ENCODE peak calls at places on chromosomes 6 and 20, in seven cellular contexts. Q is OCI-LY7, D is GM23338, U is HCT116, W is GM23248, F is MM.1S, N is hepatocyte. R is an unnamed sample. For H3K79me2, the result is how much of the 10 kb centered on the place peaks cover.

GRCh38 chr6:137811121-137811911 is 55.7 kb upstream of the TNFAIP3 start:
- DNase-seq in Q (peak), D (peak), U (peak), W (peak), F (peak), N (peak), R (peak)

GRCh38 chr20:47792021-47792618 is 6.8 kb upstream of the SULF2 start:
- DNase-seq in Q (no peak), D (no peak), U (no peak), W (peak), F (no peak), N (peak), R (peak)

GRCh38 chr6:20328266-20328946 is 73.3 kb upstream of the E2F3 start:
- DNase-seq in Q (no peak), D (peak), U (no peak), W (no peak), F (no peak), N (no peak), R (no peak)

GRCh38 chr20:18279231-18279630 is 9.1 kb upstream of the ZNF133 start:
- DNase-seq in Q (no peak), D (no peak), U (no peak), W (peak), F (no peak), N (no peak), R (peak)

GRCh38 chr6:166278579-166279392 is 29.4 kb downstream of the PRR18 start:
- DNase-seq in Q (no peak), D (no peak), U (no peak), W (no peak), F (no peak), N (no peak), R (no peak)

GRCh38 chr6:132259070-132259469 is 142.2 kb downstream of the MOXD1 start:
- DNase-seq in Q (peak), D (peak), U (no peak), W (peak), F (peak), N (peak), R (peak)

GRCh38 chr6:167651251-167652041 is 175.3 kb upstream of the AFDN start:
- DNase-seq in Q (no peak), D (no peak), U (no peak), W (no peak), F (no peak), N (no peak), R (no peak)

GRCh38 chr20:38242848-38243449 is 17.6 kb downstream of the KIAA1755 start:
- DNase-seq in Q (peak), D (peak), U (peak), W (no peak), F (peak), N (no peak), R (peak)

GRCh38 chr6:34383171-34383631 is 9.3 kb downstream of the NUDT3 start:
- DNase-seq in Q (no peak), D (no peak), U (no peak), W (peak), F (no peak), N (peak), R (no peak)

GRCh38 chr6:168137024-168137423 is 58.0 kb upstream of the FRMD1 start:
- DNase-seq in Q (no peak), D (no peak), U (no peak), W (no peak), F (no peak), N (no peak), R (no peak)

GRCh38 chr6:35495258-35496035 is 1.4 kb downstream of the TEAD3 start:
- DNase-seq in Q (no peak), D (no peak), U (no peak), W (peak), F (no peak), N (no peak), R (no peak)

GRCh38 chr6:108353853-108354252 is 59.0 kb downstream of the AFG1L start:
- DNase-seq in Q (no peak), D (no peak), U (no peak), W (no peak), F (no peak), N (no peak), R (no peak)

GRCh38 chr20:21496452-21496851 is 17.4 kb downstream of the NKX2-2 start:
- DNase-seq in Q (no peak), D (no peak), U (no peak), W (no peak), F (no peak), N (no peak), R (no peak)

GRCh38 chr6:113328886-113329381 is 528.2 kb upstream of the MARCKS start:
- DNase-seq in Q (no peak), D (no peak), U (no peak), W (peak), F (no peak), N (no peak), R (no peak)

GRCh38 chr6:26105842-26106241 is 18.6 kb downstream of the HFE start:
- DNase-seq in Q (no peak), D (no peak), U (no peak), W (peak), F (no peak), N (no peak), R (peak)

GRCh38 chr6:12891595-12891994 is 175.0 kb downstream of the PHACTR1 start:
- DNase-seq in Q (no peak), D (no peak), U (no peak), W (no peak), F (no peak), N (no peak), R (no peak)

GRCh38 chr6:109373762-109374161 is 8.5 kb downstream of the CD164 start:
- DNase-seq in Q (no peak), D (no peak), U (no peak), W (peak), F (no peak), N (no peak), R (no peak)

GRCh38 chr6:78561015-78561414 is 306.3 kb upstream of the IRAK1BP1 start:
- DNase-seq in Q (no peak), D (no peak), U (no peak), W (no peak), F (no peak), N (no peak), R (no peak)

GRCh38 chr6:143064996-143065683 is 4.5 kb downstream of the AIG1 start:
- DNase-seq in Q (no peak), D (no peak), U (no peak), W (peak), F (no peak), N (peak), R (peak)

GRCh38 chr6:139369568-139370046 is 4.8 kb downstream of the CITED2 start:
- DNase-seq in Q (peak), D (peak), U (no peak), W (peak), F (peak), N (peak), R (peak)

GRCh38 chr6:124870611-124871201 is 91.5 kb upstream of the RNF217 start:
- DNase-seq in Q (no peak), D (peak), U (peak), W (peak), F (no peak), N (peak), R (peak)

GRCh38 chr6:144331610-144332009 is 46.5 kb downstream of the UTRN start:
- DNase-seq in Q (no peak), D (peak), U (no peak), W (peak), F (no peak), N (no peak), R (peak)

GRCh38 chr6:128370072-128370471 is 150.3 kb downstream of the PTPRK start:
- DNase-seq in Q (no peak), D (no peak), U (no peak), W (peak), F (no peak), N (no peak), R (peak)

GRCh38 chr6:141133346-141133745 is 999.4 kb upstream of the GJE1 start:
- DNase-seq in Q (no peak), D (no peak), U (no peak), W (no peak), F (no peak), N (no peak), R (no peak)

GRCh38 chr20:64084209-64085152 is at the start of gene LKAAEAR1:
- DNase-seq in Q (no peak), D (peak), U (no peak), W (peak), F (no peak), N (peak), R (no peak)

GRCh38 chr6:120894077-120894476 is 440.2 kb downstream of the TBC1D32 start:
- DNase-seq in Q (no peak), D (no peak), U (no peak), W (no peak), F (no peak), N (no peak), R (no peak)

GRCh38 chr20:46365483-46366215 is 40.8 kb downstream of the ELMO2 start:
- DNase-seq in Q (no peak), D (no peak), U (no peak), W (no peak), F (no peak), N (no peak), R (no peak)

GRCh38 chr6:96975848-96976247 is 51.3 kb downstream of the KLHL32 start:
- DNase-seq in Q (no peak), D (no peak), U (no peak), W (no peak), F (no peak), N (no peak), R (no peak)

GRCh38 chr6:53929340-53930120 is 134.7 kb downstream of the LRRC1 start:
- DNase-seq in Q (no peak), D (no peak), U (peak), W (no peak), F (no peak), N (no peak), R (no peak)

GRCh38 chr6:27374824-27375612 is 13.5 kb upstream of the ZNF391 start:
- DNase-seq in Q (no peak), D (peak), U (peak), W (peak), F (peak), N (peak), R (peak)

GRCh38 chr6:104957301-104958177 is 632 bp downstream of the LIN28B start:
- DNase-seq in Q (no peak), D (peak), U (no peak), W (no peak), F (no peak), N (peak), R (no peak)

GRCh38 chr6:47348316-47348863 is 38.7 kb upstream of the TNFRSF21 start:
- DNase-seq in Q (no peak), D (no peak), U (no peak), W (no peak), F (no peak), N (no peak), R (no peak)

GRCh38 chr6:36781669-36782068 is 57.6 kb downstream of the CPNE5 start:
- DNase-seq in Q (no peak), D (no peak), U (no peak), W (no peak), F (no peak), N (no peak), R (no peak)

GRCh38 chr6:35590622-35591066 is 77.9 kb upstream of the TULP1 start:
- DNase-seq in Q (no peak), D (no peak), U (no peak), W (no peak), F (no peak), N (no peak), R (no peak)

GRCh38 chr6:43729537-43729936 is 40.5 kb upstream of the VEGFA start:
- DNase-seq in Q (no peak), D (no peak), U (no peak), W (no peak), F (no peak), N (no peak), R (no peak)

GRCh38 chr20:44572551-44573500 is 9.6 kb upstream of the PKIG start:
- DNase-seq in Q (peak), D (no peak), U (no peak), W (peak), F (no peak), N (peak), R (peak)

GRCh38 chr20:44571367-44571766 is 11.0 kb upstream of the PKIG start:
- DNase-seq in Q (peak), D (no peak), U (no peak), W (no peak), F (no peak), N (no peak), R (no peak)

GRCh38 chr20:44566811-44567210 is 15.6 kb upstream of the PKIG start:
- DNase-seq in Q (no peak), D (no peak), U (no peak), W (no peak), F (no peak), N (no peak), R (no peak)

GRCh38 chr20:44573501-44573869 is 8.9 kb upstream of the PKIG start:
- DNase-seq in Q (no peak), D (no peak), U (no peak), W (no peak), F (no peak), N (no peak), R (no peak)

DNA sequence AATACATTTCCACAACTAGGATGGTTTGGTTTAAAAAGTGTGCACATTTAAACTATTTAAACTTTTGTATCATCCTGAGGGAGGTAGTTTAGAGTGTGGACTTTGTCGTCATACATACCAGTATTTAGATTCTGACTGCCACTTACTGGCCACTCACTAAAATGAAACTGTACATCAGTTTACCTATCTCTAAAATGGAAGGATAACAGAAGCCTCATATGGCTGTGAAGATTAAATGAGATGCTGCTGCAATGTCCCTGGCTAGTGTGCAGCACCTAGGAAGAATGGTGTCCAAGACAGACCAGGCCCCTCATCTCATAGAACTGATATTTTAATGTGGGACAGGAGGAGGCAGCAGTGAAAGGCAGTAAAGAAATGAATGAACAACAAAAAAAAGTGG is 12.0 kb upstream of the PKIG start:
- DNase-seq in Q (no peak), D (no peak), U (no peak), W (no peak), F (no peak), N (no peak), R (no peak)
- TF ChIP-seq EZH2phosphoT487 in Q (no peak), D (no peak), U (no peak), W (no peak), F (no peak), N (no peak), R (no peak)

DNA sequence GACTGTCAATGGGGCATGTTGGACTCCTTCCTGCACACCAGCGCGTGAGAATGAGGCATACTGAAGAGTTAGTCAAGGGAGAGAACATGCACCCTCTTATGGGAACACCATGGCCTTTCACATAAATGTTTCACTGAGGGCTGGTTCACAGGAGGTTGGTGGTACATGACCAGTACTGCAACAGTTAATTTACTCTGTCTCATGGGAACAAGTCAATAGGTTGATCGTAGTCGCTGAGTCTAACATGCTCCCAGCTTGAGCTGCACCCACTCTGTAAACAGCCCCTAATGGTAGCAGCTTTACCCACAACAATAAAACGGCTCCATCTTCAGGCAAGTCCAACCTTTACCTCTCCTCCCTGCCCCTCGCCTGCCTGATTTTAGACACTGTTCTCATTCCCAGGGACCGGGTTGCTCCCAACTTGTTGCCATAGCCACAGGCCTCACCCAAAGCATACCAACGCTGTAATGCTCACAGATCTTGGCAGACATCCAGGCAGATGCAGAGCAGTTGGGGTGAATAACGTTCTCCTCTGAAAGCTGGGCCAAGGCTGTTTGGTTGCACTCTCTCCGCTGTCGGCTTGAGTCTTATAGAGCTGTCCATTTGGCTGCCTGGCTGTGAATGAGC is 111.3 kb downstream of the LY86 start:
- DNase-seq in Q (no peak), D (peak), U (peak), W (peak), F (no peak), N (peak), R (peak)
- H3K79me2 ChIP-seq in Q (under half), D (under half), U (under half), W (under half), F (under half), N (under half), R (under half)

GRCh38 chr6:125986956-125987617 is 747 bp downstream of the TRMT11 start:
- DNase-seq in Q (peak), D (peak), U (peak), W (peak), F (peak), N (peak), R (peak)
- TF ChIP-seq EZH2phosphoT487 in Q (no peak), D (no peak), U (no peak), W (no peak), F (no peak), N (no peak), R (no peak)

GRCh38 chr20:2108498-2108897 is 6.9 kb downstream of the STK35 start:
- DNase-seq in Q (no peak), D (no peak), U (no peak), W (no peak), F (no peak), N (no peak), R (no peak)
- H3K79me2 ChIP-seq in Q (half or more), D (half or more), U (half or more), W (half or more), F (half or more), N (half or more), R (half or more)

DNA sequence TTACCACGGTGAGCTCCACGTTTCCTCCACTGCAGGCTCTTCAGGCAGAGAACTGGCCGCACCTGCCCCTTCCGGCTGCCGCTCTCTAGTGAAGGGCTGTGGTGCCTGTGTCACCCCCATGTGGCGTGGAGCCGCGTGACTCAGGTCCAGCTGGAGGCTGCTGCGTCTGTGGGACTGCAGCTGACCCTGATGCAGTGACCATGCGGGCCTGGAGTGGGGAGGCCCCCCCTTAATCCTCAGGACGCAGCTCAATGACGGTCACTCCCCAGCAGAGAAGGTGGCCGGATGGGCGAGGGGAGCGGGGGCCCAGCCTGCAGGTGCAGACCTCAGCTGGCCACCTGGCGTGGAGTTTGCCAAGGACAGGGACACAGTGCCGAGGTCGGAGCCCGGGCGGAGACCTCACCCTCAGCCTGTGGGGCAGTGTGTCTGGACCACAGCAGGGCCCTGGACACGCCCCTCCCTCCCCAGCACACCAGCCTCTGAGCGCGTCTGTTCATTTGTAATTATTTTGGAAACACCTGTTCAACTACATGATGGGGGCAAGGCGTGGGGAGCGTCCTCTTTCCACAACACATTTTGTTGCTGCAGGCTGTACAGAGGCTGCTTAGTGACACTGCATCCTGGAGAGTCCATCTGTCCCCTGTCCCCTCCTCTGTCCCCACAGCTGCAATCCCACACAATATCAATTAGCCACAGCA is 10.7 kb downstream of the BHLHE23 start:
- DNase-seq in Q (no peak), D (no peak), U (no peak), W (no peak), F (no peak), N (no peak), R (no peak)
- TF ChIP-seq EZH2phosphoT487 in Q (no peak), D (no peak), U (no peak), W (no peak), F (no peak), N (no peak), R (no peak)

DNA sequence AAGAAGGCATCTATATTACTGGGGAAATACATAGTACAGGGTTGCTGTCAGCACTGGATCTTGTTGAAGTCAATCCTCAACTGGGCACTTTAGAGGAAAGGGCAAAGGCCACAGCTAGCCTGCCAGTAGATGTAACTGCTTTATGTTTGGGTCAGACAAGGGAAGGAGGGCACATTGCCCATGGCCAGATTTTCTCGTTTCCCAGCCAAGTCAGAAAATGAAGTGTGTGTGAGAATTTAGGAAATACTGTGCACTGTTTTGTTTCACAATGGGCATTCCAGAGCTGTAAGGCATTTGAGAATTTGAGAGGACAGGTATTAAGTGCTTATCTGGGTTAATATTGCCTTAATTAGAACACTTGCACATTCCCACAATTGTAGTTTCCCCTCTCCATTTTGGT is 183.9 kb upstream of the MCHR2 start:
- DNase-seq in Q (no peak), D (no peak), U (no peak), W (peak), F (no peak), N (no peak), R (no peak)
- H3K79me2 ChIP-seq in Q (under half), D (under half), U (under half), W (under half), F (under half), N (under half), R (under half)

GRCh38 chr20:24488800-24489175 is 19.4 kb downstream of the SYNDIG1 start:
- DNase-seq in Q (no peak), D (no peak), U (no peak), W (no peak), F (no peak), N (no peak), R (no peak)
- TF ChIP-seq EZH2phosphoT487 in Q (no peak), D (no peak), U (no peak), W (no peak), F (no peak), N (no peak), R (no peak)

GRCh38 chr20:36852187-36852586 is 23.8 kb upstream of the TLDC2 start:
- DNase-seq in Q (peak), D (no peak), U (no peak), W (peak), F (no peak), N (no peak), R (no peak)
- H3K79me2 ChIP-seq in Q (under half), D (under half), U (under half), W (half or more), F (under half), N (half or more), R (half or more)